ENCODE peak calls at places on chromosome 3, in four cellular contexts. Q is AG04450, I is mesenteric fat pad, F is thoracic aorta. S is an unnamed sample.
A peak's percentile ranks its signal among the peaks of the same experiment; 100 is the strongest.

GRCh38 chr3:128803307-128803706 is 76.1 kb upstream of the ACAD9 start:
- DNase-seq in Q (no peak), I (no peak), F (no peak), S (no peak)

GRCh38 chr3:121793078-121793477 is 41.8 kb downstream of the IQCB1 start:
- DNase-seq in Q (no peak), I (no peak), F (no peak), S (no peak)

GRCh38 chr3:154089416-154090115 is 31.6 kb upstream of the ARHGEF26 start:
- DNase-seq in Q (no peak), I (no peak), F (no peak), S (no peak)

GRCh38 chr3:31755911-31756658 is 223.4 kb downstream of the STT3B start:
- DNase-seq in Q (no peak), I (no peak), F (no peak), S (no peak)

GRCh38 chr3:161208931-161209330 is 12.2 kb upstream of the NMD3 start:
- DNase-seq in Q (no peak), I (no peak), F (no peak), S (no peak)

GRCh38 chr3:17466028-17466427 is 276.4 kb downstream of the TBC1D5 start:
- DNase-seq in Q (no peak), I (no peak), F (no peak), S (peak; percentile 46)

GRCh38 chr3:106587581-106587980 is 718.8 kb upstream of the CBLB start:
- DNase-seq in Q (no peak), I (no peak), F (no peak), S (no peak)

GRCh38 chr3:8767667-8768363 is 1.6 kb downstream of the OXTR start:
- DNase-seq in Q (no peak), I (no peak), F (no peak), S (no peak)

GRCh38 chr3:138068579-138069174 is 46.7 kb downstream of the DZIP1L start:
- DNase-seq in Q (peak; percentile 68), I (no peak), F (peak; percentile 30), S (no peak)

GRCh38 chr3:178513539-178514410 is 22.5 kb upstream of the KCNMB2 start:
- DNase-seq in Q (no peak), I (no peak), F (no peak), S (no peak)

GRCh38 chr3:143629726-143630125 is 218.5 kb downstream of the SLC9A9 start:
- DNase-seq in Q (no peak), I (no peak), F (no peak), S (no peak)

GRCh38 chr3:24323272-24323671 is 171.4 kb downstream of the THRB start:
- DNase-seq in Q (no peak), I (no peak), F (no peak), S (no peak)

GRCh38 chr3:197417451-197417850 is 119.0 kb upstream of the DLG1 start:
- DNase-seq in Q (no peak), I (no peak), F (no peak), S (no peak)

GRCh38 chr3:124519844-124520243 is 210.4 kb upstream of the UMPS start:
- DNase-seq in Q (no peak), I (no peak), F (no peak), S (no peak)

GRCh38 chr3:42493798-42494151 is 8.7 kb upstream of the VIPR1 start:
- DNase-seq in Q (no peak), I (peak; percentile 68), F (no peak), S (no peak)

GRCh38 chr3:128761392-128761791 is 35.4 kb downstream of the RAB7A start:
- DNase-seq in Q (no peak), I (no peak), F (no peak), S (no peak)

S was measured in HS-27A.